ENCODE peak calls at places on chromosomes 2 and 18, in six cellular contexts. J, T, W, N, B and Y are unnamed samples.
A peak's percentile ranks its signal among the peaks of the same experiment; 100 is the strongest.

GRCh38 chr2:149612122-149612521 is 24.5 kb upstream of the MMADHC start:
- DNase-seq in J (no peak), T (no peak), W (no peak), N (no peak), B (peak; percentile 6), Y (no peak)

GRCh38 chr2:54708584-54709340 is 14.7 kb upstream of the EML6 start:
- DNase-seq in J (no peak), T (no peak), W (peak; percentile 66), N (peak; percentile 76), B (peak; percentile 55), Y (no peak)

GRCh38 chr2:46326231-46326980 is 29.2 kb downstream of the EPAS1 start:
- DNase-seq in J (no peak), T (no peak), W (no peak), N (no peak), B (no peak), Y (no peak)

GRCh38 chr2:158600155-158600802 is 143.5 kb downstream of the PKP4 start:
- DNase-seq in J (no peak), T (no peak), W (peak; percentile 71), N (no peak), B (peak; percentile 27), Y (no peak)

GRCh38 chr2:145909175-145909574 is 1389.3 kb upstream of the ZEB2 start:
- DNase-seq in J (no peak), T (no peak), W (no peak), N (no peak), B (no peak), Y (no peak)

GRCh38 chr2:10552220-10552870 is 104.2 kb upstream of the ODC1 start:
- DNase-seq in J (no peak), T (no peak), W (no peak), N (no peak), B (no peak), Y (no peak)

GRCh38 chr2:150495993-150496627 is 8.6 kb upstream of the RND3 start:
- DNase-seq in J (no peak), T (no peak), W (no peak), N (no peak), B (no peak), Y (no peak)

GRCh38 chr18:57915848-57916596 is 112.9 kb upstream of the ATP8B1 start:
- DNase-seq in J (no peak), T (no peak), W (peak; percentile 20), N (peak; percentile 27), B (peak; percentile 99), Y (peak; percentile 32)

GRCh38 chr2:29587791-29588190 is 333.6 kb downstream of the ALK start:
- DNase-seq in J (no peak), T (no peak), W (no peak), N (no peak), B (no peak), Y (no peak)

GRCh38 chr2:189402932-189403331 is 38.3 kb upstream of the WDR75 start:
- DNase-seq in J (no peak), T (no peak), W (no peak), N (no peak), B (no peak), Y (no peak)

GRCh38 chr2:221529943-221530652 is 42.0 kb downstream of the EPHA4 start:
- DNase-seq in J (no peak), T (no peak), W (no peak), N (no peak), B (peak; percentile 88), Y (no peak)

GRCh38 chr2:31415421-31415820 is 879 bp upstream of the XDH start:
- DNase-seq in J (no peak), T (no peak), W (no peak), N (no peak), B (no peak), Y (no peak)

GRCh38 chr18:49006641-49007136 is 55.9 kb upstream of the SMAD7 start:
- DNase-seq in J (no peak), T (no peak), W (no peak), N (peak; percentile 40), B (peak; percentile 99), Y (no peak)

GRCh38 chr2:235936493-235936892 is 231.7 kb downstream of the GBX2 start:
- DNase-seq in J (no peak), T (no peak), W (no peak), N (no peak), B (no peak), Y (peak; percentile 25)

GRCh38 chr2:26521913-26522180 is 43.9 kb upstream of the OTOF start:
- DNase-seq in J (no peak), T (no peak), W (no peak), N (no peak), B (no peak), Y (no peak)

GRCh38 chr2:19711470-19712372 is 190.1 kb downstream of the TTC32 start:
- DNase-seq in J (no peak), T (no peak), W (peak; percentile 19), N (peak; percentile 54), B (peak; percentile 49), Y (no peak)

GRCh38 chr2:232795920-232796319 is 19.6 kb upstream of the KCNJ13 start:
- DNase-seq in J (no peak), T (no peak), W (no peak), N (no peak), B (no peak), Y (no peak)

GRCh38 chr2:119616421-119616820 is 62.6 kb upstream of the TMEM177 start:
- DNase-seq in J (no peak), T (no peak), W (no peak), N (no peak), B (no peak), Y (no peak)

GRCh38 chr2:105789745-105790466 is 45.2 kb downstream of the NCK2 start:
- DNase-seq in J (peak; percentile 84), T (no peak), W (peak; percentile 26), N (no peak), B (no peak), Y (no peak)

GRCh38 chr2:26585100-26585499 is 56.1 kb downstream of the CIB4 start:
- DNase-seq in J (no peak), T (no peak), W (no peak), N (peak; percentile 46), B (peak; percentile 36), Y (no peak)

GRCh38 chr2:184326076-184326475 is 272.3 kb upstream of the ZNF804A start:
- DNase-seq in J (no peak), T (no peak), W (no peak), N (no peak), B (no peak), Y (no peak)

GRCh38 chr2:203097735-203098134 is 83.1 kb downstream of the NBEAL1 start:
- DNase-seq in J (no peak), T (no peak), W (no peak), N (no peak), B (peak; percentile 5), Y (no peak)

GRCh38 chr2:55047677-55048299 is 2.5 kb downstream of the RTN4 start:
- DNase-seq in J (no peak), T (no peak), W (peak; percentile 23), N (no peak), B (peak; percentile 24), Y (no peak)